ENCODE peak calls at places on chromosomes 4 and X, in seven cellular contexts. One of them, this sample, is unnamed. For H3K27me3 and H3K4me1, the result is how much of the 10 kb centered on the place peaks cover.

GRCh38 chr4:78691971-78692814 is 84.0 kb upstream of the BMP2K start:
- DNase-seq in thoracic aorta: no peak
- DNase-seq in tibial nerve: no peak
- DNase-seq in heart left ventricle: peak
- DNase-seq in fibroblast of lung: no peak
- DNase-seq in IMR-90: peak
- DNase-seq in Panc1: no peak
- DNase-seq in this sample: no peak

GRCh38 chr4:41963105-41963504 is 18.5 kb upstream of the DCAF4L1 start:
- DNase-seq in thoracic aorta: no peak
- DNase-seq in tibial nerve: no peak
- DNase-seq in heart left ventricle: no peak
- DNase-seq in fibroblast of lung: peak
- DNase-seq in IMR-90: peak
- DNase-seq in Panc1: no peak
- DNase-seq in this sample: no peak

GRCh38 chr4:78057600-78058560 is 757 bp downstream of the FRAS1 start:
- DNase-seq in thoracic aorta: no peak
- DNase-seq in tibial nerve: peak
- DNase-seq in heart left ventricle: peak
- DNase-seq in fibroblast of lung: peak
- DNase-seq in IMR-90: peak
- DNase-seq in Panc1: no peak
- DNase-seq in this sample: peak

GRCh38 chrX:3256868-3257267 is 89.6 kb downstream of the MXRA5 start:
- DNase-seq in thoracic aorta: no peak
- DNase-seq in tibial nerve: no peak
- DNase-seq in heart left ventricle: peak
- DNase-seq in fibroblast of lung: no peak
- DNase-seq in IMR-90: no peak
- DNase-seq in Panc1: no peak
- DNase-seq in this sample: no peak

GRCh38 chr4:183256756-183257385 is 63.2 kb downstream of the CLDN22 start:
- DNase-seq in thoracic aorta: no peak
- DNase-seq in tibial nerve: no peak
- DNase-seq in heart left ventricle: peak
- DNase-seq in fibroblast of lung: peak
- DNase-seq in IMR-90: peak
- DNase-seq in Panc1: no peak
- DNase-seq in this sample: no peak

GRCh38 chr4:3302164-3302785 is 9.5 kb downstream of the RGS12 start:
- DNase-seq in thoracic aorta: no peak
- DNase-seq in tibial nerve: no peak
- DNase-seq in heart left ventricle: no peak
- DNase-seq in fibroblast of lung: peak
- DNase-seq in IMR-90: no peak
- DNase-seq in Panc1: no peak
- DNase-seq in this sample: peak

GRCh38 chrX:55109304-55109703 is 20.5 kb downstream of the PAGE2 start:
- DNase-seq in thoracic aorta: no peak
- DNase-seq in tibial nerve: no peak
- DNase-seq in heart left ventricle: no peak
- DNase-seq in fibroblast of lung: no peak
- DNase-seq in IMR-90: no peak
- DNase-seq in Panc1: no peak
- DNase-seq in this sample: no peak

GRCh38 chr4:113901994-113902787 is 77.3 kb downstream of the ARSJ start:
- DNase-seq in thoracic aorta: no peak
- DNase-seq in tibial nerve: no peak
- DNase-seq in heart left ventricle: no peak
- DNase-seq in fibroblast of lung: no peak
- DNase-seq in IMR-90: no peak
- DNase-seq in Panc1: no peak
- DNase-seq in this sample: no peak

GRCh38 chrX:25028726-25029125 is 13.0 kb upstream of the ARX start:
- DNase-seq in thoracic aorta: no peak
- DNase-seq in tibial nerve: no peak
- DNase-seq in heart left ventricle: no peak
- DNase-seq in fibroblast of lung: peak
- DNase-seq in IMR-90: peak
- DNase-seq in Panc1: no peak
- DNase-seq in this sample: no peak

GRCh38 chr4:62771656-62772557 is 1571.8 kb downstream of the ADGRL3 start:
- DNase-seq in thoracic aorta: no peak
- DNase-seq in tibial nerve: no peak
- DNase-seq in heart left ventricle: no peak
- DNase-seq in fibroblast of lung: no peak
- DNase-seq in IMR-90: no peak
- DNase-seq in Panc1: no peak
- DNase-seq in this sample: no peak

GRCh38 chr4:181896609-181897008 is 346.6 kb upstream of the TENM3 start:
- DNase-seq in thoracic aorta: no peak
- DNase-seq in tibial nerve: no peak
- DNase-seq in heart left ventricle: no peak
- DNase-seq in fibroblast of lung: no peak
- DNase-seq in IMR-90: no peak
- DNase-seq in Panc1: no peak
- DNase-seq in this sample: no peak

GRCh38 chrX:120308959-120309872 is 2.0 kb downstream of the TMEM255A start:
- DNase-seq in thoracic aorta: peak
- DNase-seq in tibial nerve: no peak
- DNase-seq in heart left ventricle: peak
- DNase-seq in fibroblast of lung: peak
- DNase-seq in IMR-90: peak
- DNase-seq in Panc1: no peak
- DNase-seq in this sample: peak

GRCh38 chr4:13872145-13872544 is 244.6 kb upstream of the BOD1L1 start:
- DNase-seq in thoracic aorta: no peak
- DNase-seq in tibial nerve: no peak
- DNase-seq in heart left ventricle: no peak
- DNase-seq in fibroblast of lung: peak
- DNase-seq in IMR-90: peak
- DNase-seq in Panc1: no peak
- DNase-seq in this sample: no peak

GRCh38 chrX:23752740-23753435 is 9.8 kb upstream of the ACOT9 start:
- DNase-seq in thoracic aorta: no peak
- DNase-seq in tibial nerve: no peak
- DNase-seq in heart left ventricle: no peak
- DNase-seq in fibroblast of lung: peak
- DNase-seq in IMR-90: peak
- DNase-seq in Panc1: no peak
- DNase-seq in this sample: no peak

GRCh38 chr4:84483738-84484137 is 15.4 kb downstream of the NKX6-1 start:
- DNase-seq in thoracic aorta: no peak
- DNase-seq in tibial nerve: no peak
- DNase-seq in heart left ventricle: no peak
- DNase-seq in fibroblast of lung: no peak
- DNase-seq in IMR-90: no peak
- DNase-seq in Panc1: no peak
- DNase-seq in this sample: no peak

GRCh38 chrX:54494970-54495813 is 842 bp downstream of the FGD1 start:
- DNase-seq in thoracic aorta: no peak
- DNase-seq in tibial nerve: no peak
- DNase-seq in heart left ventricle: peak
- DNase-seq in fibroblast of lung: peak
- DNase-seq in IMR-90: peak
- DNase-seq in Panc1: no peak
- DNase-seq in this sample: peak

GRCh38 chr4:31461425-31461824 is 741.3 kb downstream of the PCDH7 start:
- DNase-seq in thoracic aorta: no peak
- DNase-seq in tibial nerve: no peak
- DNase-seq in heart left ventricle: no peak
- DNase-seq in fibroblast of lung: peak
- DNase-seq in IMR-90: no peak
- DNase-seq in Panc1: no peak
- DNase-seq in this sample: no peak

GRCh38 chr4:15003441-15003890 is 1.2 kb downstream of the CPEB2 start:
- DNase-seq in thoracic aorta: no peak
- DNase-seq in tibial nerve: peak
- DNase-seq in heart left ventricle: peak
- DNase-seq in fibroblast of lung: no peak
- DNase-seq in IMR-90: peak
- DNase-seq in Panc1: no peak
- DNase-seq in this sample: peak

DNA sequence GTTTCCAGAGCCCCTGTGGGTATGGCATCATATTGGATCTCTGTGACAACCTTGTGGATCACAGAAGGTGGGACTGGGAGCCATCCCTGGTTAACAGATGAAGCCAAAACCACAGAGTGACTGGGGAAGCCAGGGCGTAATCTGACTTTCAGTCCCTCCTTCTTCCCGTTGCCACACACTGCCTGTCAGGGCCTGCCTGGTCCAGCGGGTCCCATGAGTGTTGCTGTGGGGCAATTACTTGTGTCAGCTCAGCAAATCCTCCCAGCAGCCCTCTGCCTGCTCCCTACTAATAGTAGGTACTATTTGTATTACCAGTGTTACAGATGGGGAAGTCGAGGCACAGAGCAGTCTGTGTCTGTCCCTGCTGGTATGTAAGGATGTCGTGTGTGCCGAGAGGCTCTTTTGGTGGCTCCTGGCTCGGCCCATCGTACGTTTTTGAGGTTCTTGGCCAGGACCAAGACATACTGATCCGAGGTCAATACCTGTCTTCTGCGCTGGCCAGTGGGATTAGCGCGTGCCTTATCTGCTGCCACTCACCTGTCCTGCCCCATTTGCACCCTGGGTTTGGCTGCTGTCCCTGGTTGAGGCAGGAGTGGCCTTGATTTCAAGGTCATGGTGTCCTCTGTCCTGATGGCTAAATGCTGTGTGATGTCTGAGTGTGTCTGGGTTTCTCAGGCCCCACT is 5.7 kb downstream of the NSG1 start:
- DNase-seq in thoracic aorta: no peak
- DNase-seq in tibial nerve: no peak
- DNase-seq in heart left ventricle: no peak
- DNase-seq in fibroblast of lung: no peak
- DNase-seq in IMR-90: no peak
- DNase-seq in Panc1: no peak
- DNase-seq in this sample: no peak
- H3K27me3 ChIP-seq in thoracic aorta: under half
- H3K27me3 ChIP-seq in tibial nerve: under half
- H3K27me3 ChIP-seq in heart left ventricle: under half
- H3K27me3 ChIP-seq in fibroblast of lung: under half
- H3K27me3 ChIP-seq in IMR-90: half or more
- H3K27me3 ChIP-seq in Panc1: under half
- H3K27me3 ChIP-seq in this sample: under half

DNA sequence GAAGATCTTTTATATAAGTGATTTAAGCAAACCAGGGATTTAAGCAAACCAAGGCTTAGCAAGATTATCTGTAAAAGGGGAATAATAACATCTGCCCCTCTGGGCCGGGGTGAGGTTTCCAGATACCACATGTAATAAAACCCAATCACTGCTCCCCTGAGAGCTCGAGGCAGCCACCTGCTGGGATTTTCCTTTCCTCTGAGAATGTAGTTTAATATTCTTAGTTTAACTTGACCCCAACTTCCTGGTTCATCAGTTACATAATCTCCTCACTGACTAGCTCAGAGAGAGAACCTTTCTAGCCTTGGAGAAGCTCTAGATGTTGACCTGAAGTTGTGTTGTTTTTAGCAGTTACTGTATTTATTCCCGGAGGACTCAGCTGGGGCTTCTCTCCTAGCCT is 322.4 kb downstream of the ARHGAP10 start:
- DNase-seq in thoracic aorta: no peak
- DNase-seq in tibial nerve: no peak
- DNase-seq in heart left ventricle: no peak
- DNase-seq in fibroblast of lung: no peak
- DNase-seq in IMR-90: no peak
- DNase-seq in Panc1: no peak
- DNase-seq in this sample: no peak
- H3K4me1 ChIP-seq in thoracic aorta: under half
- H3K4me1 ChIP-seq in tibial nerve: under half
- H3K4me1 ChIP-seq in heart left ventricle: half or more
- H3K4me1 ChIP-seq in fibroblast of lung: under half
- H3K4me1 ChIP-seq in IMR-90: under half
- H3K4me1 ChIP-seq in Panc1: under half
- H3K4me1 ChIP-seq in this sample: half or more

DNA sequence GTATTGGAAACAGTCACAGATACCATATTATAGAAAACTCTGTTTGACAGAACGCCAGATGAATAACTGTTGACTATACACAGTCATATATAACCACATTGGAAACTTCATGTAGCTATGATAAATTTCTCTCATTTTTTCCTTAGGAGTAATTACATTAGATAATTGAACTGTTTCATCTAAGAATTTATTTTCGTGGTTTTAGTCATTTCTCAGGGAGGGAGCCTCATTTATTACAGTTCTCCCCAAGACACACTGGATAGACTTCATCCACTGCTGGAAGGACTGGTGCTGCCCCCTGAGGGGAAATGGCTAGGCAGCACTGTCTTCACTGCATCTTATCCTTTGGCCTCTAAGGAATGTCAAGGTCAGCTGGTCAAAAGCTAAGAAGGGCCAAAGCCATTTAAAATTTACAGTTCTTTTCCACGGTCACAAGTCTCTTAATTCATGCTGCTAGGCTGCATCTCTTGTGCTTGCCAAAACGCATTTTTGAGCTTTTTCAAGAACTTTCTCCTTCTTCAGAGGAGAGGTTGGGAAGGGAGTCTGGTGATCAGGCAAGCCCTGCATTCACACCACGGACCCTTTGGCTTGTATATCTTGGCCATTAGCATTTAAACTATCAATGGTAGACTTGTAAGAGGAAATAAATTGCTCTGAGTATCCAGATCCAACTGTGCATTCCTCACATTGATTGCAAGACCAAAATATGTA is 145.1 kb downstream of the CBR4 start:
- DNase-seq in thoracic aorta: no peak
- DNase-seq in tibial nerve: no peak
- DNase-seq in heart left ventricle: no peak
- DNase-seq in fibroblast of lung: peak
- DNase-seq in IMR-90: peak
- DNase-seq in Panc1: no peak
- DNase-seq in this sample: no peak
- TF ChIP-seq CTCF in thoracic aorta: no peak
- TF ChIP-seq CTCF in tibial nerve: peak
- TF ChIP-seq CTCF in heart left ventricle: peak
- TF ChIP-seq CTCF in fibroblast of lung: peak
- TF ChIP-seq CTCF in IMR-90: peak
- TF ChIP-seq CTCF in Panc1: peak
- TF ChIP-seq CTCF in this sample: no peak

GRCh38 chrX:97790850-97791249 is 907.1 kb downstream of the RPA4 start:
- DNase-seq in thoracic aorta: no peak
- DNase-seq in tibial nerve: no peak
- DNase-seq in heart left ventricle: no peak
- DNase-seq in fibroblast of lung: no peak
- DNase-seq in IMR-90: no peak
- DNase-seq in Panc1: no peak
- DNase-seq in this sample: no peak

GRCh38 chrX:97787849-97788248 is 904.1 kb downstream of the RPA4 start:
- DNase-seq in thoracic aorta: no peak
- DNase-seq in tibial nerve: no peak
- DNase-seq in heart left ventricle: no peak
- DNase-seq in fibroblast of lung: no peak
- DNase-seq in IMR-90: no peak
- DNase-seq in Panc1: no peak
- DNase-seq in this sample: no peak

DNA sequence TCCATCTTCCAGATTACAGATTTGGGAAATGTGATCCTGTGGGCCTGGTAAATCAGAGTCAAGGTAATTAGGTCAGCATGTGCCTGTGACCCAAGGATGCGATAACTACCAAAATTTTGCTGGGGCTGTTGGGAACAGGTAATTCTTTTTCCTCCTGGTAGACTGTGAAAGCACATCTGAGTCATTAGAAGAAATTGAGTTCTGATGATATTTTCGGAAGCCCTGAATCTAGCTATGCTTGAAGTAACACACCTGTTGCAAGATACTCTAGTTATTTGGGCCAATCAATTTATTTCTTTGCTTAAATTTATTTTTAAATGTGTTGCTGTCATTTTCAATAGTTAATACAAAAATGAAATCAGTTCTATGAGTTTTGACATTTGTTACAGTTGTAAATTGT is 903.6 kb downstream of the RPA4 start:
- DNase-seq in thoracic aorta: no peak
- DNase-seq in tibial nerve: no peak
- DNase-seq in heart left ventricle: no peak
- DNase-seq in fibroblast of lung: no peak
- DNase-seq in IMR-90: no peak
- DNase-seq in Panc1: no peak
- DNase-seq in this sample: no peak
- H3K27me3 ChIP-seq in thoracic aorta: under half
- H3K27me3 ChIP-seq in tibial nerve: under half
- H3K27me3 ChIP-seq in heart left ventricle: under half
- H3K27me3 ChIP-seq in fibroblast of lung: under half
- H3K27me3 ChIP-seq in IMR-90: under half
- H3K27me3 ChIP-seq in Panc1: under half
- H3K27me3 ChIP-seq in this sample: under half

This sample was measured in gastrocnemius medialis.